ENCODE peak calls at places on chromosome 6, in five cellular contexts. A, K, D, F and S are unnamed samples.

GRCh38 chr6:5525209-5525608 is 263.9 kb downstream of the FARS2 start:
- DNase-seq in A (no peak), K (no peak), D (peak; percentile 78), F (no peak), S (no peak)

GRCh38 chr6:5361371-5361770 is 100.1 kb downstream of the FARS2 start:
- DNase-seq in A (no peak), K (no peak), D (no peak), F (no peak), S (no peak)

GRCh38 chr6:135481786-135482369 is 15.7 kb downstream of the AHI1 start:
- DNase-seq in A (no peak), K (no peak), D (peak; percentile 23), F (no peak), S (no peak)

GRCh38 chr6:39189915-39190544 is 39.2 kb downstream of the KCNK5 start:
- DNase-seq in A (no peak), K (peak; percentile 72), D (peak; percentile 31), F (no peak), S (no peak)

GRCh38 chr6:138714493-138714892 is 59.1 kb upstream of the CCDC28A start:
- DNase-seq in A (no peak), K (no peak), D (no peak), F (no peak), S (no peak)

GRCh38 chr6:44512868-44513641 is 125.5 kb downstream of the CDC5L start:
- DNase-seq in A (no peak), K (no peak), D (no peak), F (peak; percentile 12), S (no peak)

GRCh38 chr6:81614292-81614691 is 138.2 kb downstream of the TENT5A start:
- DNase-seq in A (no peak), K (peak; percentile 27), D (peak; percentile 69), F (no peak), S (no peak)

GRCh38 chr6:45495404-45496084 is 117.8 kb upstream of the SUPT3H start:
- DNase-seq in A (no peak), K (no peak), D (no peak), F (no peak), S (no peak)

GRCh38 chr6:137879301-137879700 is 12.2 kb downstream of the TNFAIP3 start:
- DNase-seq in A (no peak), K (no peak), D (no peak), F (no peak), S (no peak)

GRCh38 chr6:33641144-33641543 is 20.0 kb downstream of the ITPR3 start:
- DNase-seq in A (peak; percentile 27), K (no peak), D (no peak), F (no peak), S (no peak)

GRCh38 chr6:34630040-34630439 is 66.5 kb downstream of the ILRUN start:
- DNase-seq in A (no peak), K (no peak), D (peak; percentile 96), F (peak; percentile 56), S (peak; percentile 72)

GRCh38 chr6:27892596-27893058 is 19.6 kb downstream of the OR2B2 start:
- DNase-seq in A (no peak), K (no peak), D (peak; percentile 38), F (peak; percentile 34), S (no peak)

GRCh38 chr6:28982476-28983266 is 22.4 kb downstream of the ZNF311 start:
- DNase-seq in A (no peak), K (no peak), D (peak; percentile 80), F (no peak), S (no peak)

GRCh38 chr6:154615483-154616025 is 105.1 kb upstream of the CNKSR3 start:
- DNase-seq in A (peak; percentile 80), K (peak; percentile 95), D (peak; percentile 55), F (peak; percentile 80), S (peak; percentile 50)

GRCh38 chr6:14622135-14622534 is 504.6 kb downstream of the CD83 start:
- DNase-seq in A (no peak), K (peak; percentile 76), D (peak; percentile 13), F (no peak), S (no peak)

GRCh38 chr6:46961248-46961647 is 39.5 kb upstream of the ADGRF5 start:
- DNase-seq in A (no peak), K (no peak), D (no peak), F (no peak), S (no peak)

GRCh38 chr6:100096356-100096755 is 102.3 kb upstream of the MCHR2 start:
- DNase-seq in A (no peak), K (no peak), D (no peak), F (no peak), S (no peak)

GRCh38 chr6:79676785-79677736 is 45.9 kb downstream of the SH3BGRL2 start:
- DNase-seq in A (no peak), K (no peak), D (no peak), F (no peak), S (no peak)

DNA sequence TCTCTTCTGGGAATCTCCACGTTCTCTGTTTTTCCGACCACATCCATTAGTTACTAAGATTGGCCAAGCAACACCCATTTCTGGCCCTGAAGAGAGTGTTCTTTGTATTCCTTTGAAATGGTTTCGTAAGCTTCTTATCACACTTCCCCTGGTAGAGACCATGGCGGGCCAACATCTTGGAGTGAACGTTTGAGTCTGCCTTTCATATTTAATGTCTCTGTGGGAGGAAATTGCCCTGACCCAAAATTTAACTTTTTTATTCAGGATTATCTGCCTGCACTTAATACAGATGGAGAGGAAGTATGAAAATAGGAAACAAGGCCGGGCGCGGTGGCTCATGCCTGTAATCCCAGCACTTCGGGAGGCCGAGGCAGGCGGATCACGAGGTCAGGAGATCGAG is 177.0 kb upstream of the SNX9 start:
- DNase-seq in A (no peak), K (no peak), D (no peak), F (no peak), S (no peak)
- H3K4me3 ChIP-seq in A (no peak overlapping the region), K (no peak overlapping the region), D (no peak overlapping the region), F (no peak overlapping the region), S (no peak overlapping the region)

DNA sequence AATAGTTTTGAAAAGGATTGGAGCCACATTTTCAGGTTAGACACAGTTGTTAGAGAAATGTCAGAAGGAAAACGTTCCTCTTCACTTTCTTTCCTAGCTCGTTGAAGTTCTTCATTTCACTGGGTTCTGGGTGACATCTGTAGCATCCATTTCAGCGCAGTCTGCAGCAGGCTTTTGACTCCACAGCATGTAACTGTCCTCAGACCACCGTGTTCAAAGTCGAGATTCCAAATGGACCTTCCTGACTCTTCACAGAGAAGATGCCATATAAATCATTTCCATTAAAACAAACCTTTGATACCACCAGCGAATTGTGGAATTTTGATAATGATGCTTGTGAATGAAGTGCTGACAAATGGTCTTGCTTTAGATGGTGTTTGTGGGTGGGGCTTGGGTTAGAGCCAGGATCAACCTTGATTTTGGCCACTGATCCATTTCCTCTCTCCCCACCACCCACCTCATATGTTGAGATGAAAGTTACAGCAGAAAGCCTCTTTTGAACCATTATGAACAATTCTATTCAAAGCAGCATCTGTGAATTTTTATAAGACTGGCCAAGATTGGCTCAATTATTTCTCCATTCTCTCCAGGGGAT is 185.3 kb upstream of the PREP start:
- DNase-seq in A (no peak), K (no peak), D (no peak), F (no peak), S (no peak)
- H3K4me3 ChIP-seq in A (no peak overlapping the region), K (no peak overlapping the region), D (no peak overlapping the region), F (no peak overlapping the region), S (no peak overlapping the region)

DNA sequence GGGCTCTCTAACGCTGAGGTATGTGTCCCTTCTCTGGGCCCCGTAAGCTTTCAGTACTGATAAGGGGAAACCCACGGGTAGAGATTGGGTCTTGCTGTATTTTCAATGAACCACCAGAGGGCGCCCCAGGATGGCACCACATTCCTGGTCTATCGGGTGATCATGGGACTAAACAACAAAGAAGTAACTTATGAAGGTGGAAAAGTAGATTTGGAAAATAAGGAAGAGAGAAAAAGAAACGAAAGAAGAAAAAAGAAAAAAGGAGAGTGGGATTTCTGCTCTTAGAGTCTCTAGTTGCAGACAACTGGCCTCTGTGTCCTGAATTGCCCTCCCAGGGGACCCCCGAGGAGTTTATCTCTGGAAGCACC is 93.8 kb downstream of the GMPR start:
- DNase-seq in A (peak; percentile 77), K (peak; percentile 87), D (peak; percentile 87), F (no peak), S (no peak)
- H3K4me3 ChIP-seq in A (no peak overlapping the region), K (no peak overlapping the region), D (no peak overlapping the region), F (no peak overlapping the region), S (no peak overlapping the region)

DNA sequence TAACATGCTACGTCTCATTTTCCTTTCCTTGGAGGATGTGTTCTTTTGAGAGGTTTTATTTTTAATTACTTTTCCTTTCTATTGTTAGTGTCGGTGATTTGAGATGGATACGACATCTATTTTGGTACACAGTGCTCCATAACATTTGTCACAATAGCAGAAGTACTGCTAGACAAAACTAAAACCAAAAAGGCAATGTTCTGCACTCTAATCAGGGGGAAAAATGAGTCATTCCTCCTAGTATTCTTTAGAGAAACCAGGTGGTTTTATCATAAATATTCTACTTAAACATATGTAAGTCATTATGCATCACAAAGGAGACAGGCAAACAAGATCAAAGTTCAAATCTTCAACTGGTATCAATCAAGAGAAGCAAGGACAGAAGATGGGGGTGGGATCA is 356.0 kb upstream of the HSF2 start:
- DNase-seq in A (no peak), K (no peak), D (no peak), F (no peak), S (no peak)
- H3K4me3 ChIP-seq in A (no peak overlapping the region), K (no peak overlapping the region), D (no peak overlapping the region), F (no peak overlapping the region), S (no peak overlapping the region)

GRCh38 chr6:84222426-84222825 is 5.0 kb downstream of the CEP162 start:
- DNase-seq in A (no peak), K (no peak), D (no peak), F (no peak), S (no peak)
- H3K4me3 ChIP-seq in A (no peak overlapping the region), K (no peak overlapping the region), D (no peak overlapping the region), F (no peak overlapping the region), S (no peak overlapping the region)

DNA sequence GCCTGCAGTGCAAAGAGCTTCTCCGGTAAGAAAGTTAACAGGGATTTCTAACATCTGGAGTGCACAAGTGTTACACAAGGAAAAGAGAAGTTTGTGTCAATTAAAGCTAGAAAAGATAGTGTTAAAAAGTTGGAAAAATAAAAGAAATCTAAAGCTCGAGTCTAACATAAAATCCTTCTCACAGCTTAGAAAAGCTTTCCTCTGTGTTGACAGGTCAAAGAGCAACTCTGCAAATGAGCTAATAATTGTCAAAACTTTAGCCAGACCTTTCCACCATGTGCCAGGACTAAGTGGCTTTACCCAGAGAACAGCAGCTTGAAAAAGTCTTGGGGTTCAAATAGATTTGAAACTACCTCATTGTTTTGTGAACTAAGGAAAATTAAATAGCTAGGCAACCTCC is 14.8 kb downstream of the PTPRK start:
- DNase-seq in A (no peak), K (no peak), D (no peak), F (no peak), S (no peak)
- H3K4me3 ChIP-seq in A (no peak overlapping the region), K (no peak overlapping the region), D (no peak overlapping the region), F (no peak overlapping the region), S (no peak overlapping the region)

GRCh38 chr6:36927691-36928546 is 26.6 kb upstream of the PI16 start:
- DNase-seq in A (no peak), K (no peak), D (peak; percentile 73), F (no peak), S (no peak)
- H3K4me3 ChIP-seq in A (no peak overlapping the region), K (no peak overlapping the region), D (no peak overlapping the region), F (no peak overlapping the region), S (no peak overlapping the region)

GRCh38 chr6:108799356-108799720 is 48.9 kb upstream of the ARMC2 start:
- DNase-seq in A (no peak), K (no peak), D (no peak), F (no peak), S (no peak)
- H3K4me3 ChIP-seq in A (no peak overlapping the region), K (no peak overlapping the region), D (no peak overlapping the region), F (no peak overlapping the region), S (no peak overlapping the region)

GRCh38 chr6:23213193-23213592 is 643.8 kb downstream of the HDGFL1 start:
- DNase-seq in A (no peak), K (no peak), D (peak; percentile 48), F (no peak), S (no peak)
- H3K4me3 ChIP-seq in A (no peak overlapping the region), K (no peak overlapping the region), D (no peak overlapping the region), F (no peak overlapping the region), S (no peak overlapping the region)